ENCODE peak calls at places on chromosomes 1 and 21, in nine cellular contexts. R, N, K, L, S, Z, G, J and Q are unnamed samples.

GRCh38 chr1:84724128-84724860 is 34.0 kb upstream of the SSX2IP start:
- DNase-seq in L (no peak), S (no peak), Z (peak), R (peak), N (peak), K (no peak), J (peak), G (peak), Q (peak)

GRCh38 chr1:7784492-7785071 is 491 bp downstream of the PER3 start:
- DNase-seq in S (no peak), Z (peak), L (no peak), K (no peak), G (peak), N (peak), R (no peak), J (peak), Q (no peak)

GRCh38 chr1:177181631-177182291 is 11.0 kb downstream of the BRINP2 start:
- DNase-seq in R (no peak), S (peak), G (peak), K (peak), L (peak), N (peak), J (peak), Z (peak), Q (peak)

GRCh38 chr1:156510709-156511108 is 10.1 kb upstream of the MEF2D start:
- DNase-seq in G (no peak), Z (no peak), J (peak), S (peak), R (no peak), K (peak), L (peak), N (no peak), Q (no peak)

GRCh38 chr1:219938706-219939105 is 10.3 kb upstream of the SLC30A10 start:
- DNase-seq in Z (no peak), G (no peak), R (no peak), N (no peak), K (peak), L (no peak), J (no peak), S (peak), Q (peak)

GRCh38 chr21:42784276-42784675 is 95.1 kb downstream of the WDR4 start:
- DNase-seq in K (no peak), R (peak), Z (no peak), L (no peak), S (no peak), N (no peak), G (peak), J (no peak), Q (no peak)

GRCh38 chr21:29827647-29828046 is 112.1 kb downstream of the GRIK1 start:
- DNase-seq in N (no peak), Z (no peak), K (no peak), J (no peak), R (no peak), L (no peak), G (no peak), S (no peak), Q (no peak)

GRCh38 chr1:12434174-12434573 is 183.8 kb downstream of the DHRS3 start:
- DNase-seq in K (peak), S (peak), Z (no peak), G (no peak), N (no peak), L (no peak), J (no peak), R (peak), Q (no peak)

GRCh38 chr1:243882276-243882675 is 32.2 kb upstream of the AKT3 start:
- DNase-seq in N (no peak), G (no peak), Z (no peak), K (peak), J (no peak), S (peak), L (no peak), R (no peak), Q (no peak)

GRCh38 chr21:44802396-44803153 is 955 bp upstream of the UBE2G2 start:
- DNase-seq in G (no peak), S (no peak), N (no peak), J (no peak), L (no peak), R (no peak), K (no peak), Z (peak), Q (peak)

GRCh38 chr1:19384113-19384512 is 72.0 kb downstream of the SLC66A1 start:
- DNase-seq in L (no peak), Z (no peak), G (no peak), S (no peak), R (no peak), K (no peak), J (no peak), N (no peak), Q (no peak)

GRCh38 chr1:181655756-181656155 is 172.4 kb downstream of the CACNA1E start:
- DNase-seq in N (no peak), L (no peak), R (no peak), K (no peak), G (no peak), Z (no peak), J (no peak), S (peak), Q (no peak)

GRCh38 chr1:109927908-109928307 is 17.3 kb downstream of the CSF1 start:
- DNase-seq in S (peak), J (no peak), Z (no peak), N (no peak), L (no peak), G (no peak), K (peak), R (no peak), Q (no peak)

GRCh38 chr1:181548491-181548890 is 65.2 kb downstream of the CACNA1E start:
- DNase-seq in K (no peak), R (no peak), S (peak), Z (no peak), L (no peak), J (no peak), N (no peak), G (no peak), Q (no peak)

GRCh38 chr1:231315887-231316286 is 21.8 kb downstream of the EXOC8 start:
- DNase-seq in R (peak), L (peak), G (peak), K (peak), N (peak), J (peak), Z (peak), S (no peak), Q (peak)

GRCh38 chr1:22122273-22123070 is 20.4 kb downstream of the WNT4 start:
- DNase-seq in G (peak), Z (no peak), N (no peak), L (no peak), R (no peak), S (no peak), K (no peak), J (no peak), Q (no peak)

GRCh38 chr1:91133240-91133639 is 111.4 kb upstream of the ZNF644 start:
- DNase-seq in R (no peak), Z (no peak), L (no peak), S (no peak), K (no peak), N (no peak), G (no peak), J (no peak), Q (no peak)

GRCh38 chr1:20751462-20751990 is 19.0 kb upstream of the SH2D5 start:
- DNase-seq in S (no peak), R (no peak), L (no peak), J (no peak), K (no peak), G (no peak), Z (no peak), N (no peak), Q (no peak)

GRCh38 chr1:182829285-182829932 is 9.7 kb upstream of the DHX9 start:
- DNase-seq in G (no peak), R (no peak), J (no peak), L (no peak), N (no peak), S (no peak), Z (no peak), K (no peak), Q (no peak)

GRCh38 chr1:36133484-36133883 is 8.5 kb upstream of the COL8A2 start:
- DNase-seq in K (peak), G (no peak), L (no peak), N (no peak), R (no peak), Z (no peak), S (peak), J (no peak), Q (no peak)

GRCh38 chr1:245098924-245099323 is 55.9 kb upstream of the KIF26B start:
- DNase-seq in G (no peak), Z (no peak), L (no peak), S (no peak), R (no peak), K (no peak), N (no peak), J (no peak), Q (no peak)

GRCh38 chr1:57831624-57832023 is 407.8 kb upstream of the DAB1 start:
- DNase-seq in J (no peak), K (peak), L (no peak), S (peak), Z (no peak), R (no peak), G (no peak), N (no peak), Q (no peak)

GRCh38 chr1:57835620-57836019 is 411.8 kb upstream of the DAB1 start:
- DNase-seq in G (no peak), R (no peak), J (no peak), S (no peak), N (no peak), Z (peak), L (no peak), K (no peak), Q (no peak)

GRCh38 chr1:57839067-57839466 is 415.2 kb upstream of the DAB1 start:
- DNase-seq in J (no peak), K (no peak), G (no peak), R (no peak), S (peak), N (no peak), Z (no peak), L (no peak), Q (no peak)

GRCh38 chr1:57832616-57833015 is 408.8 kb upstream of the DAB1 start:
- DNase-seq in J (no peak), G (no peak), R (no peak), N (no peak), S (no peak), L (no peak), K (no peak), Z (peak), Q (no peak)

DNA sequence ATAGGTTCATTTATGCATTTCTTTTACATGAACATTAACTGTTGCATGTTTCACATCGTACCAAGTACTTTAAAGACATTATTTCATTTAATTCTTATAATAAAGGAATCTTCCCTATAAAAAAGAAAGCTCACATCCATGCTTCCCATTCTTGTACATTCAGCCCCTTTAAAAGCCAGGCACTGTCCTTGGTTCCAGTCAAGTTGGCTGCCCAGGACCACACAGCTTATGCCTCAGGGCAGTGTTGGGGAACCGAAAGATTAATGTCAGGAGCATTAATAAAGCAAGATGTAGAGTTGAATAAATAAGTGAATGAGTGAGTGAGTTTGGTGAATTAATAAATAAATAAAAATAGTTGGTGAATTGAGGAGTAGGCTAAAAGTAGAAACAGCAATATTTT is 409.4 kb upstream of the DAB1 start:
- DNase-seq in Z (no peak), N (no peak), S (no peak), R (no peak), L (no peak), J (no peak), K (no peak), G (no peak), Q (no peak)
- TF ChIP-seq CTCF in Z (no peak), N (no peak), S (no peak), R (no peak), L (no peak), J (no peak), K (no peak), G (no peak), Q (no peak)

DNA sequence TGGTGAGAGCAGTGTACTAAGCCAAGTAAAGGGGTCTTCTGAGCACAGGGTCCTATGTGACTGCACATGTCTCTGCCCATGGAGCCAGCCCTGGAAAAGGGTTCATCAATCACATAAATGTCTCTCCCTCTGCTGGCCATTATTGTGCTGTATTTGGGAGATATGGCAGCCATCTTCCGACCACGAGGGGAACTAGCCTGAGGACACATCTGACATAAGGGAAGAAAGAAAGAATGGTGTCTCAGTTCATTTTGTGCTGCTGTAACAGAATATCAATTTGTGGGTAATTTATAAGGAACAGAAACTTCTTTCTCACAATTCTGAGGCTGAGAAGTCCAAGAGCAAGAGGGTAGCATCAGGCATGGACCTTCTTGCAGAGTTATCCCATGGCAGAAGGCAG is 55.1 kb upstream of the GJA5 start:
- DNase-seq in G (no peak), S (no peak), J (no peak), R (no peak), K (no peak), N (no peak), Z (no peak), L (no peak), Q (no peak)
- TF ChIP-seq CTCF in G (no peak), S (no peak), J (no peak), R (no peak), K (no peak), N (no peak), Z (no peak), L (no peak), Q (no peak)

GRCh38 chr1:16145030-16145987 is 10.6 kb downstream of the EPHA2 start:
- DNase-seq in R (no peak), J (peak), L (peak), K (peak), G (peak), S (peak), N (peak), Z (peak), Q (peak)

GRCh38 chr1:16145988-16146887 is 9.6 kb downstream of the EPHA2 start:
- DNase-seq in L (peak), S (peak), G (no peak), J (peak), Z (peak), R (no peak), K (peak), N (peak), Q (peak)

GRCh38 chr1:16143566-16144324 is 12.1 kb downstream of the EPHA2 start:
- DNase-seq in K (no peak), Z (no peak), G (no peak), N (no peak), S (peak), J (peak), L (peak), R (no peak), Q (no peak)

GRCh38 chr1:16143005-16143565 is 12.8 kb downstream of the EPHA2 start:
- DNase-seq in K (no peak), J (no peak), Z (no peak), N (no peak), G (no peak), R (no peak), S (no peak), L (no peak), Q (no peak)

GRCh38 chr1:16144325-16145029 is 11.4 kb downstream of the EPHA2 start:
- DNase-seq in N (no peak), Z (no peak), J (no peak), G (no peak), S (no peak), K (no peak), L (no peak), R (no peak), Q (no peak)
- TF ChIP-seq CTCF in N (no peak), Z (no peak), J (no peak), G (no peak), S (no peak), K (no peak), L (no peak), R (no peak), Q (no peak)

GRCh38 chr1:192311281-192311680 is 5.5 kb upstream of the RGS21 start:
- DNase-seq in G (no peak), K (peak), Z (no peak), N (no peak), S (peak), R (no peak), L (no peak), J (no peak), Q (no peak)
- TF ChIP-seq CTCF in G (no peak), K (peak), Z (peak), N (no peak), S (peak), R (no peak), L (peak), J (peak), Q (no peak)

DNA sequence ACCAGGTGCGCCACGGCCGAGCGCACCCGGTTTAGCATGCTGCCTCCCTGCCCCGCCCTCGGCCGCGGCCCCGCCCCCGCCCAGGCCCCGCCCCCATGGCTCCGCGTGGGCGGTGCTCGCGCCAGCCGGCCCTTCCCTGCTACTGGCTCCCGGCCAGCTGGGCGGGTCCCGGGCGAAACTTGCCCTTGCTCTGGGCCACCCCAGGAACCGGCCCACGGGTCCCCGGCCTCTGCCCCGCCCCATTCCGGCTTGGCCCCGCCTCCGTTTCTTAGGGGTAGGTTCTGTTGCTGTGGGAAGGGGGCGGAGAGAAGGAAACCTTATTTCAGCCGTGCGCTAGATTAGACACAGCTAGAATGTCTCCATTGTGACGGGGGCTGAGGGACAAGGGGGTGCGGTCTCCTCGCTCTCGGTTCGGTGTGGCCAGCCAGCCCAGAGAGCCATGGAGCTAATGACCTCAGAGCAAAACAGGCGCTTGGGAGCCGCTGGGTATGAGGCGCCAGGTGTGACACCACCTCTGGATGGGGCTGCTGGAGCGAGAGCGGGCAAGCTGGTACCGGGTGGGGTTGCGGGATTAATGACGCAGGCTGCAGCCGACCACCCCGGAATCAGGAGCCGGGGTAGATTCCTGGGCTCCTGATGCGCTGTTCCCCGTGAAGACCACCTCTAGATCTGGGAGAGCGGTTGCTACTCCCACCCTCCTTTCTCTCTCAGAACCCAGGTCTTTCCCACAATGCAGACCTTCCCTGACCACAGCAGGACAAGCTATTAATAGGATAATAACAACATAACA is at the start of gene PPM1J:
- DNase-seq in Z (peak), R (peak), L (peak), S (peak), K (peak), J (peak), N (peak), G (peak), Q (peak)
- TF ChIP-seq CTCF in Z (no peak), R (no peak), L (no peak), S (no peak), K (no peak), J (no peak), N (no peak), G (no peak), Q (no peak)